ENCODE peak calls at places on chromosome 1, in seven cellular contexts. I is OCI-LY7, T is dorsolateral prefrontal cortex, X is tibial nerve, D is mucosa of descending colon, L is cardiac muscle cell, H is psoas muscle. S is an unnamed sample.

GRCh38 chr1:172359531-172359991 is 60.9 kb upstream of the C1orf105 start:
- DNase-seq in I (no peak), T (no peak), X (no peak), D (no peak), L (no peak), H (no peak), S (no peak)

GRCh38 chr1:231093158-231093922 is 53.3 kb upstream of the FAM89A start:
- DNase-seq in I (no peak), T (peak), X (no peak), D (no peak), L (peak), H (no peak), S (no peak)

GRCh38 chr1:80882552-80882951 is 918.2 kb upstream of the ADGRL2 start:
- DNase-seq in I (no peak), T (no peak), X (no peak), D (no peak), L (no peak), H (no peak), S (no peak)

GRCh38 chr1:30915491-30916230 is 7.1 kb upstream of the SDC3 start:
- DNase-seq in I (no peak), T (no peak), X (no peak), D (no peak), L (no peak), H (no peak), S (no peak)

GRCh38 chr1:117795190-117795589 is 134.2 kb downstream of the GDAP2 start:
- DNase-seq in I (no peak), T (no peak), X (no peak), D (no peak), L (no peak), H (no peak), S (no peak)

GRCh38 chr1:52929019-52929418 is 1.9 kb downstream of the SCP2 start:
- DNase-seq in I (no peak), T (no peak), X (no peak), D (no peak), L (no peak), H (no peak), S (no peak)

GRCh38 chr1:73832276-73832825 is 365.6 kb downstream of the LRRIQ3 start:
- DNase-seq in I (no peak), T (no peak), X (no peak), D (no peak), L (no peak), H (no peak), S (no peak)

GRCh38 chr1:101190441-101190840 is 46.4 kb upstream of the S1PR1 start:
- DNase-seq in I (no peak), T (no peak), X (no peak), D (no peak), L (no peak), H (no peak), S (no peak)

GRCh38 chr1:109717729-109718128 is 5.7 kb downstream of the GSTM5 start:
- DNase-seq in I (no peak), T (no peak), X (no peak), D (no peak), L (no peak), H (no peak), S (no peak)

GRCh38 chr1:64228181-64228957 is 24.9 kb downstream of the UBE2U start:
- DNase-seq in I (no peak), T (no peak), X (no peak), D (no peak), L (no peak), H (no peak), S (no peak)

GRCh38 chr1:91791691-91792392 is 94.1 kb downstream of the TGFBR3 start:
- DNase-seq in I (no peak), T (no peak), X (no peak), D (no peak), L (no peak), H (no peak), S (no peak)

DNA sequence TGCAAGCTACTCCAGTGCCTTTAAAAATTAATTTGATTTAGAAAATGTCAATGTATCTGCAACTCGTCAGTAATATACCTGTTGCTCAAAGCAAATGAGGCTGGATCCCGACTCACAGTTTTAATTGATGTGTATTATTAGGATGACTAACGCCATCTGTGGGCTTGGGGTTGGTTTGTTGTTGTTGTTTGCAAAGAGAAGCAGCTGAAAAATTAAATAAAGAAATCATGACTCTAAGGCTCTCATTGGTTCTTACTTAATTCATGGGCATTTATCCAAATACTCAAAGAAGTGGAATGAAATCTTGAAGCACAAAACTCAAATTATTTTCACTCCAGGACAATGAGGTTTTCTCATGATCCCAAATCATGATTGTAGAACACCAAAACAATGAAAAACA is 46.4 kb downstream of the SEC16B start:
- DNase-seq in I (no peak), T (no peak), X (no peak), D (no peak), L (no peak), H (no peak), S (no peak)
- TF ChIP-seq CTCF in I (no peak), T (no peak), X (no peak), D (no peak), L (no peak), H (no peak), S (no peak)

DNA sequence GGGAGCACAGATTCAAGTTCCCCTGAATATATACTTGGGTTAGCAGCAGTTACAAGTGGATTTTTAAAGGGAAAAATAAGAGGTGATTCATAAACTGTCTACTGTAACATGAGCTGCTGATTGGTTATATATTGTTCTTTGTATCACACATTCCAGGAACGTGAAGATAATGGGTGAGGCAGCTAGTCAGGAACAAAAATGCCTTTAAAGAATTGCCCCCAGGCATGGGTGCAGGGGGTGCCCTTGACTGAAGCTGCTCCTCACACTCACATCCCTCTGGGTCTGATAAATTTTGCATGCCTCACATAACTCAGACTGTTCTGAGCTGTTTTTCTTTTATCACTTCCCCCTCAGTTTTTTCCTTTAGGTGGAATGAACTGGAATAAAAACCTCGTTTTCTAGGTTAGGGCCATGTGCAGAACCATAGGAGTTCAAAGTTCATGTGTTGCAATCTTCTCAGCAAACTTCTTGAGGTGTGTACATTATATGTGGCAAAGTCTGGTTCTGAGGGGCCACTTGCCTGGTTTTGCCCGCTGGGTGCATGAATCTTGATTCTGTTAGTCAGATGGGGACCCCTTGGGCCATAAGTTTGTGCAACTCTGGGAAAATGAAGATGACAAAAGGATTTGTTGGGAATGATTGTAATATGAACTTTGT is 21.1 kb downstream of the TBX19 start:
- DNase-seq in I (no peak), T (no peak), X (no peak), D (no peak), L (peak), H (no peak), S (no peak)
- TF ChIP-seq CTCF in I (no peak), T (no peak), X (no peak), D (no peak), L (no peak), H (no peak), S (no peak)

GRCh38 chr1:115832651-115833050 is 8.3 kb downstream of the NHLH2 start:
- DNase-seq in I (no peak), T (no peak), X (no peak), D (no peak), L (no peak), H (no peak), S (no peak)

GRCh38 chr1:115830963-115831362 is 10.0 kb downstream of the NHLH2 start:
- DNase-seq in I (no peak), T (no peak), X (no peak), D (no peak), L (no peak), H (no peak), S (no peak)

GRCh38 chr1:115829947-115830346 is 11.0 kb downstream of the NHLH2 start:
- DNase-seq in I (no peak), T (no peak), X (no peak), D (no peak), L (no peak), H (no peak), S (no peak)

GRCh38 chr1:115837386-115837761 is 3.6 kb downstream of the NHLH2 start:
- DNase-seq in I (no peak), T (no peak), X (no peak), D (no peak), L (no peak), H (no peak), S (no peak)

DNA sequence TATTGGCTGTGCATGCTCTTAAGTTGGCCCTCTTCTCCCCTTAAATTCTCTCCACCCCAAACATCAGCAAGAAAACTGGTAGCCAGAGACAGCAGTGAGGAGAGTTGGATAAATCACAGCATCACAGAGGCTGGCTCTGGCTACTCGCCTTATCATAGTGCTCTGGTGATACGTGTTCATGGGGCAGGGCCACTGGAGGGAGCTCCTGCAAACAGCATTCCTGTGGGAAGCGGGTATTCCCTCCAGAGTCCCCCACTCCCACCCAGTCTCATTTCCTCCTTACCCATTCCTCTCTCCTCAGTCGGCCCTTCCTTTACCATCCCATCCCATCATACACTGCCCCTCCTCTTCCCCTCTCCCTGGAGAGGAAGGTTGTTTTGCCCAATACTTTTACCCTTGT is 7.1 kb downstream of the NHLH2 start:
- DNase-seq in I (no peak), T (no peak), X (no peak), D (no peak), L (no peak), H (no peak), S (no peak)
- TF ChIP-seq CTCF in I (no peak), T (peak), X (no peak), D (no peak), L (no peak), H (no peak), S (no peak)

GRCh38 chr1:103056423-103056822 is 51.9 kb downstream of the COL11A1 start:
- DNase-seq in I (no peak), T (no peak), X (no peak), D (no peak), L (no peak), H (no peak), S (no peak)
- TF ChIP-seq CTCF in I (no peak), T (no peak), X (no peak), D (no peak), L (no peak), H (no peak), S (no peak)

DNA sequence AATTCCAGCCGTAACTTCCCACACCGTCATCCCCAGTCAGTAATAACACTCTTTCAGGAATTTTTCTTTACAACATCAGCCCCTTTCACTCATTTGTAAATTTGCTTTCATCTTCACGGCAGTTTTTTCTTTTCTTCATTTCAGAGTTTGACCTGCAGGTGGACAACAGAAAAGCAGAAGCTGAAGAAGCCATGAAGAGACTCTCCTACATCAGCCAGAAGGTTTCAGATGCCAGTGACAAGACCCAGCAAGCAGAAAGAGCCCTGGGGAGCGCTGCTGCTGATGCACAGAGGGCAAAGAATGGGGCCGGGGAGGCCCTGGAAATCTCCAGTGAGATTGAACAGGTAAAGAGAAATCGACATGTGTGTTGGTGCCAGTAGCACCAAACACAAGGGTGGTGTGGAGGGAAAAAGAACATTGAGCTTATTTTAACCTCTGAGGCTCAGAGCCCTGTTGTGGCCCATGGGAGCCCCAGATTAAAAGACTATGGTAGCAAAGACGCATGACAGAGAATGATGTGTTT is 53.2 kb downstream of the LAMC2 start:
- DNase-seq in I (no peak), T (no peak), X (no peak), D (no peak), L (no peak), H (no peak), S (no peak)
- TF ChIP-seq CTCF in I (no peak), T (no peak), X (peak), D (no peak), L (no peak), H (no peak), S (no peak)

DNA sequence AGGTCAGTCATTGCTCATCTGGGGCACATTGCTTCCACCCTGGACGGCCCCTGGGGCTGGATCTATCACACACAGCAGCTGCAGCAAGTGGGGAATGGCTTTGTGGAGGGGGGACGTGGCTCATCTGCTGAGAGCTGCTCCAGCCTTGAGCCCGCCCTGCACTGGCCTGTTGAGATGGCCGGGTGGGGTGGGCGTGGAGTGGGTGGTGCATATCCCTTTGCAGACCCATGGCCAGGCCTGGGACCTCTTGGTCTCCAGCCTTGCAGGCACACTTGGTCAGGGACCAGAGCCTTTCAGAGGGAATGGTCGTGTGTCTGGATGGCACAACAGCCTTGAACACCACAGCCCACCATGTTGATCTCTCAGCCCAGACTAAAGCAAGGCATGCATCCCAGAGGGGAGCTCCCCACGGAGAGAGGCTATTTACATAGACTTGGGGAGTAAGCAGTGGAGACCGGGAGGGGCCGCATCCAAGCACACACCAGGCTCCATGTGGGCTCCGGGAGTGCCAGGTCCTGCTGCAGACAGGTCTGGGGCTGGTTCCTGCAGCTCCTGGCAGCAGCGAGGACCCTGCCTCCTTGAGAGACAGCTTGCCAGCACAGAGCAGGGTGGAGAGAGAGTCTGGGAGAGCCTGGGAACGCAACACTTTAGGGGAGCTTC is 52.8 kb upstream of the SELENON start:
- DNase-seq in I (no peak), T (no peak), X (no peak), D (no peak), L (no peak), H (no peak), S (no peak)
- TF ChIP-seq CTCF in I (no peak), T (no peak), X (no peak), D (no peak), L (no peak), H (no peak), S (no peak)

GRCh38 chr1:41361495-41362356 is 492 bp downstream of the FOXO6 start:
- DNase-seq in I (peak), T (no peak), X (no peak), D (no peak), L (peak), H (peak), S (no peak)

GRCh38 chr1:41362357-41362721 is 1.1 kb downstream of the FOXO6 start:
- DNase-seq in I (no peak), T (no peak), X (no peak), D (no peak), L (no peak), H (no peak), S (no peak)

GRCh38 chr1:41359211-41360073 is 1.8 kb upstream of the FOXO6 start:
- DNase-seq in I (no peak), T (no peak), X (no peak), D (no peak), L (no peak), H (peak), S (no peak)

GRCh38 chr1:41360074-41361027 is 883 bp upstream of the FOXO6 start:
- DNase-seq in I (no peak), T (no peak), X (no peak), D (no peak), L (no peak), H (no peak), S (no peak)

DNA sequence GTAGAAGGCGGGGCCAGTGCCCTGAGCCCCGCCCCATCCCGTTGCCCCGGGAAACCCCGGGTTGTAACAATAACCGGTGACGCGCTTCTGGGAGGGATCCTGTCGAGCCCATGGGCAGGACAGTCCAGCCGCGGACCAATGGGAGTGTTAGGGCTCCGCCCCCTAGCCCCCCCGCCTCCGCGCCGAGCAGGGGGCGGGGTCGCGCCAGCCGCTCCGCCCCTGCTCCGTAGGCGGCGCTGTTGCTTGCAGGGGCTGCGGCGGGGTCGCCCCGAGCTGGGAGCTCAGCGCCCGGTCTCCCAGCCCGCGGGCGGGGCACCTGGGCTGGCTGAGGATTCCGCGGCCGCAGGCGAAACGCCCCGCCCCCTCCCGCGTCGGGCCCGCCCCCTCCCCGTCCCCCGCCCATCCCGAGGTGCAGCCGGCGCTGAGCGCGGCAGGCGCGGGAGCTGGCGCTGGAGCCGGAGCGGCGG is at the start of gene FOXO6:
- DNase-seq in I (peak), T (peak), X (peak), D (peak), L (peak), H (peak), S (peak)
- TF ChIP-seq CTCF in I (peak), T (peak), X (peak), D (peak), L (peak), H (peak), S (peak)

GRCh38 chr1:55868026-55868425 is 652.9 kb upstream of the USP24 start:
- DNase-seq in I (no peak), T (no peak), X (no peak), D (no peak), L (no peak), H (no peak), S (no peak)
- TF ChIP-seq CTCF in I (peak), T (no peak), X (no peak), D (no peak), L (no peak), H (peak), S (peak)

S was measured in osteocyte.